ENCODE peak calls at places on chromosome 11, in five cellular contexts. B, R, S, O and J are unnamed samples.

GRCh38 chr11:32991427-32991826 is 24.3 kb upstream of the DEPDC7 start:
- DNase-seq in B (no peak), R (no peak), S (no peak), O (no peak), J (no peak)

GRCh38 chr11:45804806-45805304 is at the start of gene SLC35C1:
- DNase-seq in B (peak; percentile 98), R (peak; percentile 86), S (peak; percentile 88), O (peak; percentile 63), J (peak; percentile 97)

GRCh38 chr11:134438533-134438932 is 26.5 kb upstream of the B3GAT1 start:
- DNase-seq in B (no peak), R (no peak), S (no peak), O (no peak), J (no peak)

GRCh38 chr11:104625246-104625645 is 273.0 kb downstream of the CASP12 start:
- DNase-seq in B (no peak), R (no peak), S (no peak), O (no peak), J (no peak)

GRCh38 chr11:14622241-14622954 is 21.2 kb upstream of the PDE3B start:
- DNase-seq in B (no peak), R (no peak), S (no peak), O (no peak), J (no peak)

GRCh38 chr11:134749040-134749586 is 337.1 kb upstream of the B3GAT1 start:
- DNase-seq in B (peak; percentile 58), R (no peak), S (no peak), O (no peak), J (no peak)

GRCh38 chr11:86990520-86990919 is 35.3 kb upstream of the FZD4 start:
- DNase-seq in B (peak; percentile 46), R (peak; percentile 25), S (peak; percentile 54), O (no peak), J (no peak)

GRCh38 chr11:110311783-110312578 is 15.6 kb upstream of the RDX start:
- DNase-seq in B (no peak), R (no peak), S (no peak), O (no peak), J (no peak)

GRCh38 chr11:130209944-130210854 is 50.6 kb downstream of the ST14 start:
- DNase-seq in B (no peak), R (no peak), S (no peak), O (no peak), J (no peak)

GRCh38 chr11:61923166-61924015 is 6.0 kb upstream of the RAB3IL1 start:
- DNase-seq in B (peak; percentile 25), R (no peak), S (peak; percentile 87), O (no peak), J (no peak)

GRCh38 chr11:6251120-6251733 is 8.4 kb upstream of the CCKBR start:
- DNase-seq in B (peak; percentile 78), R (peak; percentile 64), S (peak; percentile 59), O (no peak), J (peak; percentile 80)

GRCh38 chr11:45856044-45856468 is 8.8 kb downstream of the CRY2 start:
- DNase-seq in B (no peak), R (no peak), S (no peak), O (no peak), J (no peak)

GRCh38 chr11:47991266-47991830 is 11.0 kb downstream of the PTPRJ start:
- DNase-seq in B (no peak), R (no peak), S (no peak), O (no peak), J (no peak)

GRCh38 chr11:107478922-107479321 is 21.3 kb upstream of the CWF19L2 start:
- DNase-seq in B (no peak), R (no peak), S (no peak), O (no peak), J (no peak)

GRCh38 chr11:117097567-117098268 is 510 bp downstream of the SIK3 start:
- DNase-seq in B (no peak), R (no peak), S (no peak), O (no peak), J (peak; percentile 49)

GRCh38 chr11:504053-504993 is 2.7 kb downstream of the RNH1 start:
- DNase-seq in B (no peak), R (no peak), S (no peak), O (no peak), J (no peak)

GRCh38 chr11:27720277-27720830 is 20.1 kb upstream of the BDNF start:
- DNase-seq in B (no peak), R (no peak), S (no peak), O (no peak), J (peak; percentile 48)

GRCh38 chr11:1942541-1943260 is 4.4 kb upstream of the MRPL23 start:
- DNase-seq in B (no peak), R (no peak), S (no peak), O (no peak), J (no peak)

GRCh38 chr11:77324508-77324907 is 23.0 kb upstream of the GDPD4 start:
- DNase-seq in B (no peak), R (no peak), S (no peak), O (no peak), J (no peak)

GRCh38 chr11:81470446-81470845 is 1263.2 kb downstream of the FAM181B start:
- DNase-seq in B (no peak), R (no peak), S (no peak), O (no peak), J (no peak)

GRCh38 chr11:34053161-34053686 is 1.7 kb downstream of the CAPRIN1 start:
- DNase-seq in B (no peak), R (no peak), S (peak; percentile 67), O (no peak), J (peak; percentile 55)

GRCh38 chr11:68045900-68046299 is 7.1 kb downstream of the TCIRG1 start:
- DNase-seq in B (no peak), R (no peak), S (no peak), O (no peak), J (no peak)

GRCh38 chr11:78460468-78460867 is 42.8 kb upstream of the GAB2 start:
- DNase-seq in B (no peak), R (no peak), S (no peak), O (no peak), J (no peak)
- TF ChIP-seq SUZ12 in B (no peak), R (no peak), S (no peak), O (no peak), J (no peak)

DNA sequence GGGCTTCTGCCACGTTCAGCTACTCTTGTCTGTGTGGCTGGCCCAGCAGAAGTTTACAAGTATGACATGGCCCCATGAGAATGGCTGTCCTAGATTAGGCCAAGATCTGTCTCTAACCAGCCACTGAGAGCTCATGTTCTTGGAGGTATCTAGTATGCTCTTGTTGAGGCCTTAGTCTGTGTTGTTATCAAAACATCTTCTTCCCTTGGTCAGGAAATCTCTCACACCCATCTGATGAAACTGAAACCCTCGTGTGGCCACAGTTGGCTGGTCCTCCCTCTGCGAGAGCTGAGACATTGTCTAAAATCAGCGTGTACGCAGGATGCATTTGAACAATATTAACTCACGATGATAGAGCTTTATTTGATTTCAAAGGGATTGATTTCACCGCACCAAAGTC is 109.0 kb upstream of the NNMT start:
- DNase-seq in B (no peak), R (no peak), S (no peak), O (no peak), J (no peak)
- TF ChIP-seq SUZ12 in B (no peak), R (no peak), S (no peak), O (no peak), J (no peak)

DNA sequence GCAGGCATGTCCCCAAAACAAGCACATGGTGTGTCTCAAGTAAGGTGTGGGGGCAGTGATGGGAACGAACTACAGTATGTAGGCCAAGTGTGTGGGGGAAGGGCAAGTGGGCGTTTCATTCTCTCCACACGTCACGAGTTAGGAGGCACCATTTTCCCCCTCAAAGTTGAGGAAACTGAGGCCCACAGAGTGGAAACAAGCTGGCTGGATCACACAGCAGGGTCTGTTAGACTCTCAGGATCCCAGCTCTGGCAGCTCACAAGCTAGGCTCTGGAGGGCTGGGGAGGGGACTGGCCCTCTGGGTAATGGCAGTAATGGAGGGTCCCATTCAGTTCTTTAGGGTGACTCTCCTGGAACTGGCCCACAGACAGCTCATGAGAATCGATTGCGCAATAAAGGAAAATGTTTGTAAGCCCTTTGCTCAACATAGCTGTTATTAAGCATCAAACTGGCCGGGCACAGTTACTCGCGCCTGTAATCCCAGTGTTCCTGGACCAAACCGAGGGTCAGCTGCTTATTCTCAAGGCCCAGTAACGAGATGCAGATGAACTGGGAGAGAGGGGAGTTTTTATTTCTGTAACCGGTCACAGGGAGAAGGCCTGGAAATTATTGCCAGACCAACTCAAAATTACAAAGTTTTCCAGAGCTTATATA is 24.1 kb upstream of the TUB start:
- DNase-seq in B (no peak), R (no peak), S (no peak), O (no peak), J (no peak)
- TF ChIP-seq SUZ12 in B (no peak), R (no peak), S (no peak), O (no peak), J (no peak)

GRCh38 chr11:122100222-122101080 is 15.6 kb downstream of the BLID start:
- DNase-seq in B (no peak), R (no peak), S (no peak), O (no peak), J (no peak)
- TF ChIP-seq SUZ12 in B (no peak), R (peak; percentile 16), S (no peak), O (no peak), J (no peak)

GRCh38 chr11:123775274-123775673 is 21.0 kb upstream of the OR6X1 start:
- DNase-seq in B (peak; percentile 83), R (peak; percentile 53), S (no peak), O (no peak), J (no peak)

GRCh38 chr11:123773959-123774358 is 19.6 kb upstream of the OR6X1 start:
- DNase-seq in B (no peak), R (no peak), S (no peak), O (no peak), J (no peak)

GRCh38 chr11:123771664-123772063 is 17.3 kb upstream of the OR6X1 start:
- DNase-seq in B (no peak), R (no peak), S (no peak), O (no peak), J (no peak)

GRCh38 chr11:123770712-123771111 is 16.4 kb upstream of the OR6X1 start:
- DNase-seq in B (no peak), R (no peak), S (no peak), O (no peak), J (no peak)

GRCh38 chr11:123773026-123773425 is 18.7 kb upstream of the OR6X1 start:
- DNase-seq in B (no peak), R (no peak), S (no peak), O (no peak), J (no peak)
- TF ChIP-seq SUZ12 in B (no peak), R (no peak), S (no peak), O (no peak), J (no peak)